ENCODE peak calls at places on chromosomes 2 and 18, in four cellular contexts. H, N, F and S are unnamed samples.

GRCh38 chr18:49098386-49098785 is 147.6 kb upstream of the SMAD7 start:
- DNase-seq in H (no peak), N (no peak), F (no peak), S (no peak)

GRCh38 chr2:115396579-115396978 is 954.1 kb downstream of the DPP10 start:
- DNase-seq in H (no peak), N (no peak), F (no peak), S (no peak)

GRCh38 chr2:37232131-37232933 is 874 bp downstream of the NDUFAF7 start:
- DNase-seq in H (no peak), N (no peak), F (no peak), S (peak)

GRCh38 chr2:226802573-226802972 is 3.0 kb upstream of the IRS1 start:
- DNase-seq in H (no peak), N (no peak), F (peak), S (peak)

GRCh38 chr2:9838391-9838790 is 4.9 kb upstream of the TAF1B start:
- DNase-seq in H (no peak), N (no peak), F (no peak), S (no peak)

GRCh38 chr2:226358688-226359087 is 440.9 kb downstream of the IRS1 start:
- DNase-seq in H (no peak), N (no peak), F (no peak), S (no peak)

GRCh38 chr18:55185391-55185790 is 226.1 kb upstream of the CCDC68 start:
- DNase-seq in H (no peak), N (no peak), F (peak), S (peak)

GRCh38 chr18:22176622-22177495 is 7.5 kb downstream of the GATA6 start:
- DNase-seq in H (no peak), N (no peak), F (peak), S (no peak)

GRCh38 chr18:21598726-21599584 is 1.5 kb downstream of the ESCO1 start:
- DNase-seq in H (no peak), N (no peak), F (no peak), S (peak)

GRCh38 chr2:232750135-232750671 is 26.2 kb downstream of the KCNJ13 start:
- DNase-seq in H (no peak), N (no peak), F (no peak), S (no peak)

GRCh38 chr2:100580474-100581264 is 17.9 kb downstream of the PDCL3 start:
- DNase-seq in H (peak), N (no peak), F (no peak), S (no peak)

GRCh38 chr2:174561283-174562275 is 36.0 kb downstream of the WIPF1 start:
- DNase-seq in H (peak), N (peak), F (peak), S (no peak)

GRCh38 chr2:71557321-71557720 is 104.0 kb downstream of the DYSF start:
- DNase-seq in H (no peak), N (no peak), F (no peak), S (no peak)

GRCh38 chr18:74353169-74353775 is 37.6 kb downstream of the C18orf63 start:
- DNase-seq in H (peak), N (peak), F (peak), S (peak)

GRCh38 chr2:9178905-9179571 is 27.6 kb upstream of the ASAP2 start:
- DNase-seq in H (peak), N (peak), F (peak), S (peak)

GRCh38 chr18:79549638-79550000 is 130.0 kb upstream of the CTDP1 start:
- DNase-seq in H (no peak), N (no peak), F (no peak), S (no peak)

GRCh38 chr2:86453838-86454237 is 12.7 kb downstream of the KDM3A start:
- DNase-seq in H (peak), N (no peak), F (peak), S (peak)

GRCh38 chr2:45184606-45185005 is 175.4 kb upstream of the SIX2 start:
- DNase-seq in H (no peak), N (no peak), F (no peak), S (peak)

GRCh38 chr2:24972315-24972958 is 682 bp upstream of the DNAJC27 start:
- DNase-seq in H (peak), N (no peak), F (peak), S (peak)

GRCh38 chr2:215796160-215796559 is 217.2 kb downstream of the MREG start:
- DNase-seq in H (no peak), N (no peak), F (peak), S (peak)

GRCh38 chr2:30782124-30782523 is 25.1 kb downstream of the CAPN13 start:
- DNase-seq in H (no peak), N (no peak), F (no peak), S (no peak)

GRCh38 chr2:60839126-60839813 is 42.1 kb upstream of the REL start:
- DNase-seq in H (no peak), N (no peak), F (no peak), S (no peak)

GRCh38 chr2:136246086-136246669 is 128.2 kb upstream of the CXCR4 start:
- DNase-seq in H (peak), N (peak), F (peak), S (peak)
- H3K4me3 ChIP-seq in H (no peak), N (peak), F (peak), S (no peak)

DNA sequence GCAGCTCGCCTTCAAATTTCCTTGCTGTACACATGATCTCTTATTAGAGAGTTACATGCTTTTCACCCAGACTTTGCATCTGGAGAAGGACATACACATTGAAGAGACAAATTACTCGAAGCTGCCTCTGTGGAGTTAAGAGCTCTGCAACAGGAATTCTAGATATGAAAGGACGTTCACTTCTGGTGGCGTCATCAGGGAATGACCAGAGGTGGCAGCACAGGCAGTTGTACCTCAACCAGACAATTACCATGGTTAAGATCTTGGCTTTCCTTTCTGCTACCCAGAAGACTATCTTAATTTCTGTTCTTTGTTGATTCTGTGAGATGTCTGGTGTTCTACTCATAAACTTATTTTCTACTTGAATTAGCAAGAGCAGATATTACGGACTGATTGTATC is 39.1 kb upstream of the MC4R start:
- DNase-seq in H (no peak), N (no peak), F (peak), S (peak)
- TF ChIP-seq CTCF in H (no peak), N (peak), F (peak), S (peak)

DNA sequence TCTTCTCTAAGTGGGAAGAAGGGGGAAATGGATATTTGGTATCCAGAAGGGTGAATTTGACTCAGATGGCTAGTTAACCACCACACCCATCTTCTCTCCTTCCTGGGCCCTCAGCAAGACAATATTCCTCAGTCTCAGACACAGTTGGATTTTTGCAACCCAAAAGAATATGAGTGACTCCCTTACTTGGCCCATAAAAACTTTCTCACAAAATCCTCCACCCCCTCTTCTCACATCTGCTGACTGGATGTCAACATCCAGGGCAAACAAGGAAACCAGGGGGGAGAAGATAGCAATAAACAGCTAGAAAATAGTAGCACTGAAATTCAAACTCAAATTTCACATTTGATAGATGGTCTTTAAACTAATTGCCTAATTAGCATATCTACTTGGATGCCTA is 35.3 kb upstream of the GCC2 start:
- DNase-seq in H (no peak), N (no peak), F (peak), S (peak)
- H3K4me3 ChIP-seq in H (no peak), N (no peak), F (no peak), S (no peak)

GRCh38 chr2:69205491-69205890 is 181.5 kb downstream of the GFPT1 start:
- DNase-seq in H (no peak), N (no peak), F (no peak), S (no peak)

GRCh38 chr2:69210386-69210785 is 176.6 kb downstream of the GFPT1 start:
- DNase-seq in H (no peak), N (no peak), F (no peak), S (no peak)

GRCh38 chr2:69209482-69209881 is 177.5 kb downstream of the GFPT1 start:
- DNase-seq in H (no peak), N (no peak), F (no peak), S (no peak)

GRCh38 chr2:69211111-69211510 is 175.9 kb downstream of the GFPT1 start:
- DNase-seq in H (no peak), N (no peak), F (no peak), S (no peak)

GRCh38 chr2:69208023-69208595 is 178.9 kb downstream of the GFPT1 start:
- DNase-seq in H (no peak), N (no peak), F (peak), S (no peak)
- TF ChIP-seq CTCF in H (no peak), N (peak), F (peak), S (peak)

DNA sequence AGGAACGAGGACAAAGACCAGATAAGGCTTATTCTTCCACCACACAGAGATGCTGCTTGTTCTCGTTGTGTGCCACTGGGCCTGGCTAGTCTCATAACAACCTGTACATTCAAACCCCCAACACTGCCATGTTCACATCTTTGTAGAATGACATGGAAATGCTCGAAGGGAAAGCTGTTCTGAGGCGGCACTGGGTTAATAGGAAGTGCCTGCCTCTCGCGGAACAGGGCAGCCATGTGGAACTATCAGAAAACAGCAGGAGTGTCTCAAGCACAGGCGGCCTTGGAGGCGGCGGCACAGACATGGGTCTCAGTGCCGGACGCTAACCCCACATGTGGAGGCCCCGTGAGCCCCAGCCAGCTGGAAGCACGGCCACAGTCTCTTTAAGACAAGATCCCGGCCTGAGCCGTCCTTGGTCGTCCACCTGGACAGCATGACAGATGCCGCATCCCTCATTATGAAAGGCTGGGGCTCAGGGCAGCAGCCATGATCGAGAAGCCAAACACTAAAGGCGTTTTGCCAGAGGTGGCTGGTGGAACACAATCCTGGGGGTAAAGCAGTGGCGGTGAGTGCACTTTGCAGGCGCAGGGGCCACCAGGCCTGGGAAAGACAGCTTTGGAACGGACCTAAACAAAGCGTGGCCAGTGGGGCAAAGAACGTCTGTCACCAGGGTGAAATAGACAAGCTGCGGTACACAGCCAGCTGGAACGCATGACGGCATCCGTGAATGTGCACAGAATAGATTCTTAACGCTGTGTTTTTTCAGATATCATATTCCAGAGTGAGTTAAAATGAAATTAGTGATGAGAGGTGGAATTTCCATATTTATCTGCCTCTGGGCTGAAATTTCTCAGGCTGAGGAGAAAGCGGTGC is 161.0 kb downstream of the HDAC4 start:
- DNase-seq in H (no peak), N (no peak), F (no peak), S (no peak)
- H3K4me3 ChIP-seq in H (peak), N (no peak), F (no peak), S (no peak)

DNA sequence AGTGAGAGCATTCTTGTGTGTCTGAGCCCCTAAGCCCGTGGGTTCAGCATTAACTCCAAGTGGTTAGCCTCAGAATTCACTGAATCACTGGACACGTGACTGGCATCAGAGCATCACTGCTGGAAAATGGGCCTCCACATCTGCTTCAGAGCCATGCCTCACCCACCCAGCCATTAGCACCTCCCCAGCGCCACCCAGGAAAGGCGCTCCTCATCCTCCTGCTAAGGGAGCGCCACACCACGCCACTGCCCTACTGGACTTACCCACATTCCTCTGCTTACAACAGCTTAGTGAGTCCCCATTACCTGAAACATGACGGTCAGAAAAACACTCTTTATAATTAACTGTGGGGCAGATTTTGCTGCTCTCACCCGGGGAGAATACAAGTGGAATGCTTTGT is 442.6 kb upstream of the MYT1L start:
- DNase-seq in H (no peak), N (no peak), F (no peak), S (no peak)
- TF ChIP-seq CTCF in H (no peak), N (no peak), F (no peak), S (no peak)

GRCh38 chr2:190318931-190319556 is 582 bp downstream of the HIBCH start:
- DNase-seq in H (no peak), N (no peak), F (peak), S (peak)

GRCh38 chr2:190319557-190320498 is at the start of gene HIBCH:
- DNase-seq in H (peak), N (peak), F (peak), S (peak)

GRCh38 chr2:190325588-190325987 is 6.0 kb upstream of the HIBCH start:
- DNase-seq in H (no peak), N (no peak), F (no peak), S (no peak)

GRCh38 chr2:190318514-190318913 is 1.1 kb downstream of the HIBCH start:
- DNase-seq in H (no peak), N (no peak), F (no peak), S (peak)

DNA sequence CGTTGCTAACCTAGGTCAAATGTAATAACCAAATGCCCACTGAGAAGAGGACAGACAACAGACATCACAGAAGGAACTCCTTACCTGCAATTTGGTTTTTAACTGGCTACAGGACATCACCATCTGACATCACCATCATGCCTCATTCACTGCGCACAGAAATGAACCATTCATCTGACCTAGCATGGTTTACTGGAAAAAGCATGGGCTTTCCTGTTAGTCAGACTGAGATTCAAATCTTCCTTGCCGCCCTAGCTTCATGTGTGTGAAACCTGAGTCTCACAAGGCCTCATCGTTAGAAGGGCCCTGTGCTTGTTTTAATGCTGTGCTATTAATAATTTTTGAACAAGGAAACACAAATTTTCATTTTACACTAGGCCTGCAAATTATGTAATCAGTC is 1.1 kb upstream of the HIBCH start:
- DNase-seq in H (no peak), N (no peak), F (no peak), S (no peak)
- H3K4me3 ChIP-seq in H (no peak), N (no peak), F (no peak), S (no peak)